ENCODE peak calls at places on chromosomes 13 and 19, in nine cellular contexts. One of them, this sample, is unnamed.

GRCh38 chr13:112885782-112886268 is 83.2 kb upstream of the MCF2L start:
- DNase-seq in HTR-8/SVneo: no peak
- DNase-seq in NCI-H82: peak
- DNase-seq in posterior cingulate gyrus: no peak
- DNase-seq in pancreas: peak
- DNase-seq in NCI-H146: peak
- DNase-seq in NCI-H1436: no peak
- DNase-seq in activated gamma-delta T cell treated with Interleukin-2 at 50 U/mL for 16 hours: no peak
- DNase-seq in stomach: peak
- DNase-seq in this sample: peak

GRCh38 chr13:100131863-100132574 is 43.1 kb downstream of the PCCA start:
- DNase-seq in HTR-8/SVneo: peak
- DNase-seq in NCI-H82: no peak
- DNase-seq in posterior cingulate gyrus: no peak
- DNase-seq in pancreas: no peak
- DNase-seq in NCI-H146: peak
- DNase-seq in NCI-H1436: no peak
- DNase-seq in activated gamma-delta T cell treated with Interleukin-2 at 50 U/mL for 16 hours: no peak
- DNase-seq in stomach: no peak
- DNase-seq in this sample: no peak

GRCh38 chr13:100129605-100130004 is 40.7 kb downstream of the PCCA start:
- DNase-seq in HTR-8/SVneo: no peak
- DNase-seq in NCI-H82: no peak
- DNase-seq in posterior cingulate gyrus: no peak
- DNase-seq in pancreas: no peak
- DNase-seq in NCI-H146: no peak
- DNase-seq in NCI-H1436: no peak
- DNase-seq in activated gamma-delta T cell treated with Interleukin-2 at 50 U/mL for 16 hours: no peak
- DNase-seq in stomach: no peak
- DNase-seq in this sample: no peak

GRCh38 chr13:110037925-110038573 is 251.7 kb upstream of the IRS2 start:
- DNase-seq in HTR-8/SVneo: no peak
- DNase-seq in NCI-H82: no peak
- DNase-seq in posterior cingulate gyrus: no peak
- DNase-seq in pancreas: no peak
- DNase-seq in NCI-H146: no peak
- DNase-seq in NCI-H1436: no peak
- DNase-seq in activated gamma-delta T cell treated with Interleukin-2 at 50 U/mL for 16 hours: no peak
- DNase-seq in stomach: no peak
- DNase-seq in this sample: no peak

GRCh38 chr19:9797871-9798270 is 21.0 kb downstream of the FBXL12 start:
- DNase-seq in HTR-8/SVneo: no peak
- DNase-seq in NCI-H82: no peak
- DNase-seq in posterior cingulate gyrus: no peak
- DNase-seq in pancreas: no peak
- DNase-seq in NCI-H146: no peak
- DNase-seq in NCI-H1436: no peak
- DNase-seq in activated gamma-delta T cell treated with Interleukin-2 at 50 U/mL for 16 hours: no peak
- DNase-seq in stomach: no peak
- DNase-seq in this sample: no peak

GRCh38 chr13:45623516-45624090 is 8.1 kb upstream of the ERICH6B start:
- DNase-seq in HTR-8/SVneo: no peak
- DNase-seq in NCI-H82: peak
- DNase-seq in posterior cingulate gyrus: no peak
- DNase-seq in pancreas: no peak
- DNase-seq in NCI-H146: peak
- DNase-seq in NCI-H1436: peak
- DNase-seq in activated gamma-delta T cell treated with Interleukin-2 at 50 U/mL for 16 hours: no peak
- DNase-seq in stomach: no peak
- DNase-seq in this sample: no peak

GRCh38 chr19:53394522-53394973 is 401 bp upstream of the ZNF765 start:
- DNase-seq in HTR-8/SVneo: peak
- DNase-seq in NCI-H82: no peak
- DNase-seq in posterior cingulate gyrus: peak
- DNase-seq in pancreas: peak
- DNase-seq in NCI-H146: peak
- DNase-seq in NCI-H1436: no peak
- DNase-seq in activated gamma-delta T cell treated with Interleukin-2 at 50 U/mL for 16 hours: peak
- DNase-seq in stomach: peak
- DNase-seq in this sample: peak

GRCh38 chr13:33992891-33993336 is 175.0 kb downstream of the RFC3 start:
- DNase-seq in HTR-8/SVneo: no peak
- DNase-seq in NCI-H82: no peak
- DNase-seq in posterior cingulate gyrus: no peak
- DNase-seq in pancreas: no peak
- DNase-seq in NCI-H146: peak
- DNase-seq in NCI-H1436: no peak
- DNase-seq in activated gamma-delta T cell treated with Interleukin-2 at 50 U/mL for 16 hours: no peak
- DNase-seq in stomach: no peak
- DNase-seq in this sample: peak

GRCh38 chr13:99991013-99991805 is 9.6 kb downstream of the ZIC2 start:
- DNase-seq in HTR-8/SVneo: no peak
- DNase-seq in NCI-H82: no peak
- DNase-seq in posterior cingulate gyrus: no peak
- DNase-seq in pancreas: no peak
- DNase-seq in NCI-H146: peak
- DNase-seq in NCI-H1436: no peak
- DNase-seq in activated gamma-delta T cell treated with Interleukin-2 at 50 U/mL for 16 hours: no peak
- DNase-seq in stomach: no peak
- DNase-seq in this sample: peak

GRCh38 chr19:6947745-6948144 is 60.4 kb downstream of the ADGRE1 start:
- DNase-seq in HTR-8/SVneo: peak
- DNase-seq in NCI-H82: no peak
- DNase-seq in posterior cingulate gyrus: no peak
- DNase-seq in pancreas: no peak
- DNase-seq in NCI-H146: no peak
- DNase-seq in NCI-H1436: no peak
- DNase-seq in activated gamma-delta T cell treated with Interleukin-2 at 50 U/mL for 16 hours: no peak
- DNase-seq in stomach: no peak
- DNase-seq in this sample: no peak

GRCh38 chr19:15260939-15261338 is 28.7 kb upstream of the EPHX3 start:
- DNase-seq in HTR-8/SVneo: no peak
- DNase-seq in NCI-H82: peak
- DNase-seq in posterior cingulate gyrus: no peak
- DNase-seq in pancreas: no peak
- DNase-seq in NCI-H146: no peak
- DNase-seq in NCI-H1436: no peak
- DNase-seq in activated gamma-delta T cell treated with Interleukin-2 at 50 U/mL for 16 hours: no peak
- DNase-seq in stomach: no peak
- DNase-seq in this sample: peak

GRCh38 chr13:46858776-46859175 is 38.1 kb downstream of the HTR2A start:
- DNase-seq in HTR-8/SVneo: no peak
- DNase-seq in NCI-H82: no peak
- DNase-seq in posterior cingulate gyrus: no peak
- DNase-seq in pancreas: no peak
- DNase-seq in NCI-H146: no peak
- DNase-seq in NCI-H1436: no peak
- DNase-seq in activated gamma-delta T cell treated with Interleukin-2 at 50 U/mL for 16 hours: no peak
- DNase-seq in stomach: no peak
- DNase-seq in this sample: no peak

GRCh38 chr19:50896591-50897190 is 14.5 kb downstream of the KLK4 start:
- DNase-seq in HTR-8/SVneo: no peak
- DNase-seq in NCI-H82: no peak
- DNase-seq in posterior cingulate gyrus: no peak
- DNase-seq in pancreas: no peak
- DNase-seq in NCI-H146: peak
- DNase-seq in NCI-H1436: peak
- DNase-seq in activated gamma-delta T cell treated with Interleukin-2 at 50 U/mL for 16 hours: no peak
- DNase-seq in stomach: no peak
- DNase-seq in this sample: peak

GRCh38 chr19:15378529-15379082 is 981 bp downstream of the AKAP8 start:
- DNase-seq in HTR-8/SVneo: peak
- DNase-seq in NCI-H82: peak
- DNase-seq in posterior cingulate gyrus: peak
- DNase-seq in pancreas: no peak
- DNase-seq in NCI-H146: peak
- DNase-seq in NCI-H1436: no peak
- DNase-seq in activated gamma-delta T cell treated with Interleukin-2 at 50 U/mL for 16 hours: peak
- DNase-seq in stomach: peak
- DNase-seq in this sample: peak